ENCODE peak calls at places on chromosomes 5 and 9, in five cellular contexts. Q is H9, Y is mesenchymal stem cell, M is neuronal stem cell, C is H1. R is an unnamed sample.

GRCh38 chr9:118362123-118362522 is 657.9 kb downstream of the TLR4 start:
- DNase-seq in Y (no peak), Q (no peak), M (no peak), C (no peak), R (no peak)

GRCh38 chr9:98538626-98539031 is 170.1 kb downstream of the GABBR2 start:
- DNase-seq in Q (no peak), M (no peak), C (no peak), Y (no peak), R (peak)

GRCh38 chr9:29214702-29215248 is 1641.5 kb upstream of the C9orf72 start:
- DNase-seq in Y (peak), M (peak), C (no peak), Q (peak), R (no peak)

GRCh38 chr5:141771562-141771961 is 89.5 kb upstream of the ARAP3 start:
- DNase-seq in Y (no peak), M (no peak), C (no peak), Q (no peak), R (no peak)

GRCh38 chr5:168793844-168794837 is 215.0 kb upstream of the PANK3 start:
- DNase-seq in Q (no peak), Y (peak), M (no peak), C (no peak), R (peak)

GRCh38 chr9:78691531-78691930 is 394.6 kb downstream of the PSAT1 start:
- DNase-seq in Y (no peak), C (no peak), Q (no peak), M (no peak), R (no peak)

GRCh38 chr5:10194083-10194482 is 55.6 kb downstream of the ATPSCKMT start:
- DNase-seq in M (no peak), Y (no peak), Q (no peak), C (no peak), R (no peak)

GRCh38 chr5:170630711-170631141 is 126.9 kb downstream of the KCNIP1 start:
- DNase-seq in Q (no peak), C (no peak), Y (no peak), M (no peak), R (peak)

GRCh38 chr9:112544477-112544876 is 57.9 kb downstream of the KIAA1958 start:
- DNase-seq in C (no peak), Q (no peak), M (no peak), Y (peak), R (no peak)

GRCh38 chr5:51380603-51381207 is 2.5 kb upstream of the ISL1 start:
- DNase-seq in Y (peak), M (peak), Q (no peak), C (no peak), R (no peak)

GRCh38 chr5:161332343-161332742 is 214.2 kb downstream of the GABRB2 start:
- DNase-seq in M (no peak), Q (no peak), Y (no peak), C (no peak), R (no peak)

GRCh38 chr5:1732238-1732880 is 67.3 kb downstream of the MRPL36 start:
- DNase-seq in Q (peak), C (no peak), Y (no peak), M (no peak), R (no peak)

GRCh38 chr9:76873056-76873792 is 32.7 kb downstream of the PRUNE2 start:
- DNase-seq in M (peak), Q (peak), C (no peak), Y (no peak), R (no peak)

GRCh38 chr9:125564641-125565040 is 142.4 kb downstream of the MAPKAP1 start:
- DNase-seq in M (no peak), Q (no peak), Y (no peak), C (no peak), R (no peak)

GRCh38 chr5:94021246-94021645 is 279.8 kb upstream of the POU5F2 start:
- DNase-seq in M (no peak), Q (no peak), C (no peak), Y (peak), R (no peak)

GRCh38 chr5:59756373-59757035 is 137.0 kb downstream of the PDE4D start:
- DNase-seq in Q (no peak), C (no peak), Y (no peak), M (no peak), R (no peak)

GRCh38 chr5:93794954-93795353 is 53.6 kb upstream of the POU5F2 start:
- DNase-seq in M (no peak), Y (no peak), Q (no peak), C (no peak), R (no peak)

GRCh38 chr9:129111762-129112151 is 542 bp downstream of the PTPA start:
- DNase-seq in Y (peak), M (no peak), C (no peak), Q (peak), R (no peak)

GRCh38 chr5:52799358-52799982 is 11.8 kb downstream of the ITGA1 start:
- DNase-seq in M (peak), Y (peak), C (peak), Q (peak), R (peak)

GRCh38 chr5:149450199-149450598 is 71.1 kb upstream of the IL17B start:
- DNase-seq in C (no peak), M (no peak), Q (no peak), Y (peak), R (no peak)
- H2BK12ac ChIP-seq in C (no peak), M (no peak), Q (no peak), Y (peak), R (peak)

GRCh38 chr9:136191549-136192286 is 13.2 kb downstream of the LHX3 start:
- DNase-seq in C (no peak), M (no peak), Y (no peak), Q (no peak), R (no peak)
- H3K18ac ChIP-seq in C (no peak), M (no peak), Y (no peak), Q (no peak), R (no peak)

DNA sequence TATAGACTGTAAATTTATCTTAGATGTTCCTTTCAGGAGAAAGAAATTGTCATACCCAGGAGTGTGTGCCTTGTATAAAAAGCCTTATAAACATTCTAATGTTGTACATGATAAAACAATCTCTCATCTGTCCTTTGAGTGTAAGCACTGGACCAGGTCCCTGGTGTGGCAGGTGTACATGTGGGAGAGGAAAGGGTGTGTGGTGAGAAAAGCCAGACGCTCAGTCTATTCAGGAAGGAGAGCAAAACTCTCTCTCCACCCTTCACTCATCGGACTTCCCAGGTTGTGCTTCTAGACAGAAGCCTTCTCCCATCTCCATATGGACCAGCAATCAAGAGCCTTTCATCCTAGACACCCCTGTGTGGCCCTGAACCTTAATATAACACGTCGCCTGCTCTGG is 154.2 kb downstream of the ESM1 start:
- DNase-seq in C (no peak), Y (no peak), M (no peak), Q (no peak), R (no peak)
- H4K91ac ChIP-seq in C (no peak), Y (no peak), M (no peak), Q (no peak), R (no peak)

DNA sequence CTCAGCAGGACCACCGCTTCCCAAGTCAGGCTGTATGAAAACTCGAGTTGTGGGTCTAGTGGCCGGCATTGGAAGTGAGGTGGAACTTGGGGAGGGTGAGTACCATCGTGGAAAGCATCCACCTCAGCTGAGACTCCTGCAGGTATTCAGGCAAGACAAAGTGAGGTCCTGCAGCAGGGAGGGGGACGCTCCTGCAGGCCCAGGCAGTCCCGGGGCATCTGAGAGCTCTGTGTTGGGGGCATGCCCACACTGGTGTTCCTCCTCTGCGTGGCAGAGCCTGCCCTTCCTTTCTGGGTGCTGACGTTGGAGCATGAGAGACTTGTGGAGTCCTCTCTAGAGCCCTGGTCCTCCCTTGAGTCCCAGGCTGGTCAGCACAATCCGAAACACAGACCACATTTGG is 187.7 kb downstream of the CACNA1B start:
- DNase-seq in Q (no peak), C (no peak), M (no peak), Y (no peak), R (no peak)
- H2BK12ac ChIP-seq in Q (no peak), C (no peak), M (no peak), Y (no peak), R (no peak)

DNA sequence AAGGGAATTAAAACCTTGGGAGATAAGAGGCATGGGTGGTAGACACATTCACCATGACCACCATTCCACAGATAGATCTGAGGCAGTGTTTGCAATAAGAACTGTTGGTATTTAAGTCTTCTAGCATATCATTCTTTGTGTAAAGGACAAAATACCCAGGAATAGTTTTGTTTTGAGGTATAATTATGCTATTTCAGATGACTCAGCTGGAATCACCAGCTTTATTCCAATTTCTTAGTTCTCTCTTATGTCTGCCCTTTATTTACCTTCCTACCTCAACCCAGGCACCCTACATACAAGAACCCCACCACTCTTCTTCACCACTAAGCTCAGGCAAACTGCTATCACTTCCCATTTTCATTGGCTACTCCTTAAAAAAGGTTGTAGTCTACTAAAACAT is 94.7 kb upstream of the TRIO start:
- DNase-seq in Q (no peak), Y (no peak), C (no peak), M (no peak), R (no peak)
- H3K18ac ChIP-seq in Q (no peak), Y (no peak), C (no peak), M (no peak), R (no peak)

R was measured in trophoblast cell.